ENCODE peak calls at places on chromosomes 13 and 19, in nine cellular contexts. A is upper lobe of left lung, D is fibroblast of pulmonary artery, Y is osteocyte, T is A673, S is foreskin fibroblast, G is heart left ventricle, R is SK-N-SH, J is PC-9. Q is an unnamed sample.

GRCh38 chr13:42113478-42113877 is 65.0 kb downstream of the DGKH start:
- DNase-seq in D (no peak), A (no peak), S (no peak), J (no peak), R (no peak), T (no peak), G (no peak), Y (no peak), Q (no peak)

GRCh38 chr13:39918837-39919236 is 263.4 kb downstream of the COG6 start:
- DNase-seq in J (no peak), G (no peak), A (no peak), Y (no peak), T (no peak), R (no peak), S (no peak), D (peak), Q (no peak)

GRCh38 chr19:862529-863304 is 3.3 kb downstream of the CFD start:
- DNase-seq in R (peak), D (peak), S (peak), Y (peak), A (peak), J (no peak), T (peak), G (peak), Q (no peak)

GRCh38 chr13:45847554-45848224 is 3.9 kb downstream of the SIAH3 start:
- DNase-seq in G (peak), T (no peak), A (peak), D (peak), Y (no peak), J (no peak), S (no peak), R (no peak), Q (no peak)

GRCh38 chr19:14112809-14113385 is 4.7 kb downstream of the PRKACA start:
- DNase-seq in D (no peak), G (peak), J (no peak), A (no peak), R (no peak), T (no peak), S (no peak), Y (no peak), Q (no peak)

GRCh38 chr19:15633122-15633521 is 7.6 kb upstream of the CYP4F3 start:
- DNase-seq in T (no peak), J (no peak), Y (peak), S (no peak), D (no peak), R (no peak), A (no peak), G (no peak), Q (no peak)

GRCh38 chr13:42594577-42595571 is 20.9 kb downstream of the TNFSF11 start:
- DNase-seq in A (no peak), G (no peak), Y (no peak), J (peak), D (peak), R (peak), T (peak), S (peak), Q (no peak)

GRCh38 chr13:50919291-50919690 is 9.7 kb downstream of the RNASEH2B start:
- DNase-seq in Y (no peak), A (no peak), D (no peak), J (no peak), T (no peak), G (no peak), S (no peak), R (no peak), Q (no peak)

GRCh38 chr19:45958763-45959516 is 14.7 kb downstream of the NOVA2 start:
- DNase-seq in A (no peak), G (no peak), R (no peak), Y (no peak), S (no peak), J (no peak), D (peak), T (no peak), Q (no peak)

GRCh38 chr19:53809518-53810186 is 14.5 kb downstream of the NLRP12 start:
- DNase-seq in G (no peak), T (peak), R (peak), S (no peak), Y (no peak), A (peak), D (peak), J (no peak), Q (no peak)

GRCh38 chr13:66520511-66521390 is 709.4 kb downstream of the PCDH9 start:
- DNase-seq in G (no peak), R (peak), J (no peak), A (no peak), Y (no peak), D (no peak), S (no peak), T (no peak), Q (no peak)

GRCh38 chr13:66513728-66514127 is 716.4 kb downstream of the PCDH9 start:
- DNase-seq in S (no peak), T (peak), R (no peak), J (no peak), G (no peak), D (peak), A (no peak), Y (no peak), Q (no peak)

GRCh38 chr13:66519259-66519658 is 710.9 kb downstream of the PCDH9 start:
- DNase-seq in A (no peak), S (no peak), G (no peak), J (no peak), R (peak), D (no peak), Y (no peak), T (no peak), Q (no peak)

GRCh38 chr13:66518068-66518467 is 712.1 kb downstream of the PCDH9 start:
- DNase-seq in Y (no peak), S (no peak), D (no peak), T (no peak), G (no peak), R (no peak), A (no peak), J (no peak), Q (no peak)
- TF ChIP-seq CTCF in Y (no peak), S (no peak), D (no peak), T (no peak), G (no peak), R (no peak), A (no peak), J (no peak), Q (no peak)

GRCh38 chr19:47419789-47420188 is 462 bp upstream of the MEIS3 start:
- DNase-seq in R (no peak), J (no peak), T (no peak), D (no peak), S (no peak), G (peak), Y (no peak), A (peak), Q (no peak)
- TF ChIP-seq CTCF in R (no peak), J (no peak), T (no peak), D (no peak), S (no peak), G (no peak), Y (no peak), A (no peak), Q (no peak)

DNA sequence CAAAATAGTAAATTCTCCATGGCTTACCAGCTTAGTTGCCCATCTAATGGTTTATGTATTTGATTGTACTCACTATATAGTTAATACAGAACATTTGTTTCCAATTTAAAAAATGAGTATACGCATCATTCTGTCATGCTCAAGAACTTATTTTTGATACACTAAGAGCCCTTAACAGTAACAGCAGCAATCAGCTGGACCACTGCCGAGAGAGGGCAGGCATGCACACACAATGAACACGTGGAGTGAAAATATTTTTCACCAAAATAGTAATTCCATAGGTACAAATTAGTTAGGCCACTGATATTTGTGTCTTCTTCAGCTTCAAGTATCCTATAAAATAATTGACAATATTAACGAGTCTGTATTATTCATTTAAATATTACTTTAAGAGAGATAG is 109.9 kb downstream of the KLF12 start:
- DNase-seq in A (no peak), R (no peak), G (no peak), T (no peak), S (no peak), Y (no peak), J (no peak), D (no peak), Q (no peak)
- TF ChIP-seq CTCF in A (no peak), R (no peak), G (peak), T (no peak), S (no peak), Y (no peak), J (no peak), D (no peak), Q (no peak)

DNA sequence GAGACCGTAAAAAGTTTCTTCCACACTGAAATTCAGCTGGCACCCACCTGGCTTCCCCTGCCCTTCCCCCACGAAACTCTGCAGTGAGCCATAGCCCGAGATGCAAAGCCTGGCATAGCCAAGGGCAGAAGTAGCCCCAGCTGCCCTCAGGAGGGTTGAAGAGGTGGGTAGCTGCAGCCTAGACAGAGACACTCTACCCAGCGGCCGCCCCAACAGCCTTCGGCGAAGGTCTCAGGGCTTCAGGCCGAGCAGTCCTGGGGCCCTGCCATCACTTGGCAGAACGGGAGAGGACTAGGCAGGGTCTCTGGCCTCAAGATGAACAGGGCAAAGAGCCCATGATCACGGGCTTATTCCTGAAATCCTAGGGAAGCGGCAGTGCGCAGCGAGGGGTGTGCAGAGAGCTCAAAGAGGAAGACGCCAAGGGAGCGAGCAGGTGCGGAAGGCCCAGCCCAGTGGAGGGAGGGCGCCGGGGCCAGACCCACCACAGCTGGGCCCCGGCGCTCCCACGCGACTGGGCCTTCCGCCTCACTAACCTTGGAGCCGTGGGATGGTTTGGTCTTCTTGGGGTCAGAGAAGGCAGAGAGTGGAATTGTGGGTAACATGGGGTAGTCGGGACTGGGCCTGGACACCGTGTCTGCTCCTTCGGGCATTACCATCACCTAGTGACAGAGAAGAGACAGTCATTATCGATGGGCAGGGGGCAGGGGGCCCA is 53.2 kb downstream of the MLLT1 start:
- DNase-seq in J (no peak), R (peak), G (no peak), Y (no peak), A (no peak), T (no peak), D (no peak), S (no peak), Q (peak)
- TF ChIP-seq CTCF in J (no peak), R (no peak), G (no peak), Y (no peak), A (no peak), T (no peak), D (no peak), S (no peak), Q (no peak)

GRCh38 chr13:112825071-112825470 is 135.2 kb downstream of the ATP11A start:
- DNase-seq in D (no peak), S (no peak), G (no peak), T (no peak), R (no peak), J (no peak), Y (no peak), A (no peak), Q (no peak)
- TF ChIP-seq CTCF in D (no peak), S (no peak), G (no peak), T (no peak), R (no peak), J (no peak), Y (no peak), A (no peak), Q (no peak)

GRCh38 chr13:41015920-41016319 is 3.2 kb downstream of the ELF1 start:
- DNase-seq in S (no peak), R (no peak), D (no peak), T (no peak), J (no peak), Y (no peak), G (no peak), A (no peak), Q (no peak)

GRCh38 chr13:41011382-41011956 is 7.6 kb downstream of the ELF1 start:
- DNase-seq in A (no peak), D (no peak), R (no peak), Y (no peak), S (no peak), G (no peak), T (no peak), J (no peak), Q (no peak)

GRCh38 chr13:41017153-41017552 is 2.0 kb downstream of the ELF1 start:
- DNase-seq in S (no peak), D (no peak), G (no peak), T (no peak), R (no peak), A (no peak), Y (no peak), J (no peak), Q (no peak)

GRCh38 chr13:41012536-41012935 is 6.6 kb downstream of the ELF1 start:
- DNase-seq in T (no peak), A (no peak), Y (no peak), G (no peak), J (no peak), S (no peak), D (no peak), R (no peak), Q (no peak)

GRCh38 chr13:41013834-41014233 is 5.3 kb downstream of the ELF1 start:
- DNase-seq in G (no peak), R (no peak), S (no peak), A (no peak), T (no peak), Y (no peak), J (no peak), D (no peak), Q (no peak)
- TF ChIP-seq CTCF in G (no peak), R (no peak), S (no peak), A (no peak), T (no peak), Y (no peak), J (no peak), D (no peak), Q (no peak)